ENCODE peak calls at places on chromosomes 4 and X, in nine cellular contexts. One of them, this sample, is unnamed.

GRCh38 chr4:68905598-68906237 is 45.9 kb downstream of the UGT2A3 start:
- DNase-seq in spleen: no peak
- DNase-seq in mammary epithelial cell: peak
- DNase-seq in CD4-positive, alpha-beta T cell: no peak
- DNase-seq in heart left ventricle: no peak
- DNase-seq in neural crest cell: no peak
- DNase-seq in thoracic aorta: no peak
- DNase-seq in cardiac muscle cell: no peak
- DNase-seq in H9: peak
- DNase-seq in this sample: no peak

GRCh38 chr4:8383451-8384160 is 56.9 kb downstream of the ACOX3 start:
- DNase-seq in spleen: peak
- DNase-seq in mammary epithelial cell: no peak
- DNase-seq in CD4-positive, alpha-beta T cell: no peak
- DNase-seq in heart left ventricle: no peak
- DNase-seq in neural crest cell: no peak
- DNase-seq in thoracic aorta: no peak
- DNase-seq in cardiac muscle cell: no peak
- DNase-seq in H9: no peak
- DNase-seq in this sample: no peak

GRCh38 chrX:56978172-56978571 is 17.2 kb downstream of the SPIN3 start:
- DNase-seq in spleen: no peak
- DNase-seq in mammary epithelial cell: peak
- DNase-seq in CD4-positive, alpha-beta T cell: peak
- DNase-seq in heart left ventricle: no peak
- DNase-seq in neural crest cell: peak
- DNase-seq in thoracic aorta: no peak
- DNase-seq in cardiac muscle cell: peak
- DNase-seq in H9: peak
- DNase-seq in this sample: no peak

GRCh38 chr4:185209031-185209851 is at the start of gene SNX25:
- DNase-seq in spleen: peak
- DNase-seq in mammary epithelial cell: peak
- DNase-seq in CD4-positive, alpha-beta T cell: peak
- DNase-seq in heart left ventricle: peak
- DNase-seq in neural crest cell: peak
- DNase-seq in thoracic aorta: peak
- DNase-seq in cardiac muscle cell: peak
- DNase-seq in H9: peak
- DNase-seq in this sample: peak

GRCh38 chrX:41087219-41087618 is 2.0 kb downstream of the USP9X start:
- DNase-seq in spleen: no peak
- DNase-seq in mammary epithelial cell: peak
- DNase-seq in CD4-positive, alpha-beta T cell: no peak
- DNase-seq in heart left ventricle: no peak
- DNase-seq in neural crest cell: no peak
- DNase-seq in thoracic aorta: no peak
- DNase-seq in cardiac muscle cell: no peak
- DNase-seq in H9: no peak
- DNase-seq in this sample: no peak

GRCh38 chrX:55486736-55487135 is 2.9 kb downstream of the USP51 start:
- DNase-seq in spleen: no peak
- DNase-seq in mammary epithelial cell: peak
- DNase-seq in CD4-positive, alpha-beta T cell: no peak
- DNase-seq in heart left ventricle: no peak
- DNase-seq in neural crest cell: no peak
- DNase-seq in thoracic aorta: no peak
- DNase-seq in cardiac muscle cell: no peak
- DNase-seq in H9: no peak
- DNase-seq in this sample: no peak

GRCh38 chrX:71997320-71997719 is 86.7 kb downstream of the NHSL2 start:
- DNase-seq in spleen: no peak
- DNase-seq in mammary epithelial cell: no peak
- DNase-seq in CD4-positive, alpha-beta T cell: no peak
- DNase-seq in heart left ventricle: no peak
- DNase-seq in neural crest cell: no peak
- DNase-seq in thoracic aorta: no peak
- DNase-seq in cardiac muscle cell: no peak
- DNase-seq in H9: no peak
- DNase-seq in this sample: no peak

GRCh38 chr4:7763106-7763505 is 176.6 kb downstream of the AFAP1 start:
- DNase-seq in spleen: peak
- DNase-seq in mammary epithelial cell: no peak
- DNase-seq in CD4-positive, alpha-beta T cell: no peak
- DNase-seq in heart left ventricle: no peak
- DNase-seq in neural crest cell: no peak
- DNase-seq in thoracic aorta: no peak
- DNase-seq in cardiac muscle cell: no peak
- DNase-seq in H9: no peak
- DNase-seq in this sample: no peak

GRCh38 chr4:130486186-130486585 is 1390.2 kb downstream of the C4orf33 start:
- DNase-seq in spleen: no peak
- DNase-seq in mammary epithelial cell: no peak
- DNase-seq in CD4-positive, alpha-beta T cell: no peak
- DNase-seq in heart left ventricle: no peak
- DNase-seq in neural crest cell: no peak
- DNase-seq in thoracic aorta: no peak
- DNase-seq in cardiac muscle cell: peak
- DNase-seq in H9: no peak
- DNase-seq in this sample: no peak

GRCh38 chrX:9464435-9465371 is at the start of gene TBL1X:
- DNase-seq in spleen: peak
- DNase-seq in mammary epithelial cell: no peak
- DNase-seq in CD4-positive, alpha-beta T cell: no peak
- DNase-seq in heart left ventricle: peak
- DNase-seq in neural crest cell: peak
- DNase-seq in thoracic aorta: no peak
- DNase-seq in cardiac muscle cell: peak
- DNase-seq in H9: peak
- DNase-seq in this sample: no peak

GRCh38 chr4:44760142-44760898 is 34.0 kb upstream of the GNPDA2 start:
- DNase-seq in spleen: no peak
- DNase-seq in mammary epithelial cell: peak
- DNase-seq in CD4-positive, alpha-beta T cell: no peak
- DNase-seq in heart left ventricle: no peak
- DNase-seq in neural crest cell: peak
- DNase-seq in thoracic aorta: no peak
- DNase-seq in cardiac muscle cell: peak
- DNase-seq in H9: no peak
- DNase-seq in this sample: no peak

GRCh38 chr4:57043304-57044251 is 64.9 kb downstream of the POLR2B start:
- DNase-seq in spleen: no peak
- DNase-seq in mammary epithelial cell: no peak
- DNase-seq in CD4-positive, alpha-beta T cell: no peak
- DNase-seq in heart left ventricle: peak
- DNase-seq in neural crest cell: no peak
- DNase-seq in thoracic aorta: no peak
- DNase-seq in cardiac muscle cell: no peak
- DNase-seq in H9: no peak
- DNase-seq in this sample: no peak

GRCh38 chrX:11239230-11239629 is 54.0 kb upstream of the AMELX start:
- DNase-seq in spleen: no peak
- DNase-seq in mammary epithelial cell: peak
- DNase-seq in CD4-positive, alpha-beta T cell: no peak
- DNase-seq in heart left ventricle: no peak
- DNase-seq in neural crest cell: no peak
- DNase-seq in thoracic aorta: no peak
- DNase-seq in cardiac muscle cell: no peak
- DNase-seq in H9: no peak
- DNase-seq in this sample: no peak

GRCh38 chr4:2337131-2337723 is 75.3 kb upstream of the MXD4 start:
- DNase-seq in spleen: peak
- DNase-seq in mammary epithelial cell: no peak
- DNase-seq in CD4-positive, alpha-beta T cell: no peak
- DNase-seq in heart left ventricle: no peak
- DNase-seq in neural crest cell: no peak
- DNase-seq in thoracic aorta: no peak
- DNase-seq in cardiac muscle cell: no peak
- DNase-seq in H9: no peak
- DNase-seq in this sample: no peak

DNA sequence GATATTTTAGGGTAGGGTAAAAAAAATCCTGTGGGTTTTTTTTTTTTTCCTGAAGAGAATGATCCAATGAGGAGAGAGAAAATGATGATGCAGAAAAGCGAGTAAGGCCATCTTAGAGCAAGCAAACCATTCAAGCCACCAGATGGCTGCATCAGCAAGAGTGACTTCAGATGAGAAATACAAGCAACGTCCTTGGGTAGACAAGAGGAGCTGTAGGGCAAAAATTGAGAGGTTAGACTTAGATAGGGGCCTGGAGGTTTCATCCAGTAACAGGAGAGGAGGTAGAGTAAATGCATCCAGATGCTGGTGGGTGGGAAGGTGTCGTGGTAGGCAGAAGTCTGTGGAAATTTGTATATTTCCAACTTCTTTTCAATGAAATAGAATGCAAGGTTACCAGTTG is 14.6 kb downstream of the FTHL17 start:
- DNase-seq in spleen: no peak
- DNase-seq in mammary epithelial cell: no peak
- DNase-seq in CD4-positive, alpha-beta T cell: no peak
- DNase-seq in heart left ventricle: no peak
- DNase-seq in neural crest cell: no peak
- DNase-seq in thoracic aorta: no peak
- DNase-seq in cardiac muscle cell: no peak
- DNase-seq in H9: no peak
- DNase-seq in this sample: no peak
- TF ChIP-seq CTCF in spleen: no peak
- TF ChIP-seq CTCF in mammary epithelial cell: no peak
- TF ChIP-seq CTCF in CD4-positive, alpha-beta T cell: no peak
- TF ChIP-seq CTCF in heart left ventricle: no peak
- TF ChIP-seq CTCF in neural crest cell: no peak
- TF ChIP-seq CTCF in thoracic aorta: no peak
- TF ChIP-seq CTCF in cardiac muscle cell: no peak
- TF ChIP-seq CTCF in H9: no peak
- TF ChIP-seq CTCF in this sample: no peak

GRCh38 chr4:146302833-146303232 is 88.5 kb downstream of the REELD1 start:
- DNase-seq in spleen: no peak
- DNase-seq in mammary epithelial cell: no peak
- DNase-seq in CD4-positive, alpha-beta T cell: no peak
- DNase-seq in heart left ventricle: no peak
- DNase-seq in neural crest cell: no peak
- DNase-seq in thoracic aorta: no peak
- DNase-seq in cardiac muscle cell: no peak
- DNase-seq in H9: no peak
- DNase-seq in this sample: no peak
- TF ChIP-seq CTCF in spleen: no peak
- TF ChIP-seq CTCF in mammary epithelial cell: no peak
- TF ChIP-seq CTCF in CD4-positive, alpha-beta T cell: no peak
- TF ChIP-seq CTCF in heart left ventricle: no peak
- TF ChIP-seq CTCF in neural crest cell: no peak
- TF ChIP-seq CTCF in thoracic aorta: no peak
- TF ChIP-seq CTCF in cardiac muscle cell: no peak
- TF ChIP-seq CTCF in H9: no peak
- TF ChIP-seq CTCF in this sample: no peak

DNA sequence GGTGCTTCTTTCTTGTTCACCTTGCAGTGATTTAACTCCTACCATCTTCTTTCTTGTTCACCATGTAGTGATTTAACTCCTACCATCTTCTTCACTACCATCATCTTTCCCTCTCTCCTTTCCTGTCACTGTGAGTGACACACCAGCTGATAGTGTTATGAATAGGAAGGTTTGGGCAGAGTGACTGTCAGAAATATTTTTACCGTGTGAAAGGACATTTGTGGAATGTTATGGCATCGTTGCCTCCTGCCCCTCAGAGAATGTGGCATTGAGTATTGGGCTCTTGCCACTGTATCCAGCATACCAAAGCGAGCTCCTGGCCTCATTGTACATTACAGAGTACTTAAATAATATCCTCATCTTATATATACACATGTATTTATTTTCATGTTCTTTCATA is 90.8 kb upstream of the AMOT start:
- DNase-seq in spleen: no peak
- DNase-seq in mammary epithelial cell: no peak
- DNase-seq in CD4-positive, alpha-beta T cell: no peak
- DNase-seq in heart left ventricle: no peak
- DNase-seq in neural crest cell: no peak
- DNase-seq in thoracic aorta: no peak
- DNase-seq in cardiac muscle cell: no peak
- DNase-seq in H9: no peak
- DNase-seq in this sample: no peak
- TF ChIP-seq CTCF in spleen: no peak
- TF ChIP-seq CTCF in mammary epithelial cell: no peak
- TF ChIP-seq CTCF in CD4-positive, alpha-beta T cell: no peak
- TF ChIP-seq CTCF in heart left ventricle: no peak
- TF ChIP-seq CTCF in neural crest cell: no peak
- TF ChIP-seq CTCF in thoracic aorta: no peak
- TF ChIP-seq CTCF in cardiac muscle cell: no peak
- TF ChIP-seq CTCF in H9: no peak
- TF ChIP-seq CTCF in this sample: no peak

GRCh38 chr4:160510925-160511324 is 1408.0 kb downstream of the RAPGEF2 start:
- DNase-seq in spleen: no peak
- DNase-seq in mammary epithelial cell: peak
- DNase-seq in CD4-positive, alpha-beta T cell: no peak
- DNase-seq in heart left ventricle: no peak
- DNase-seq in neural crest cell: no peak
- DNase-seq in thoracic aorta: no peak
- DNase-seq in cardiac muscle cell: no peak
- DNase-seq in H9: no peak
- DNase-seq in this sample: no peak

DNA sequence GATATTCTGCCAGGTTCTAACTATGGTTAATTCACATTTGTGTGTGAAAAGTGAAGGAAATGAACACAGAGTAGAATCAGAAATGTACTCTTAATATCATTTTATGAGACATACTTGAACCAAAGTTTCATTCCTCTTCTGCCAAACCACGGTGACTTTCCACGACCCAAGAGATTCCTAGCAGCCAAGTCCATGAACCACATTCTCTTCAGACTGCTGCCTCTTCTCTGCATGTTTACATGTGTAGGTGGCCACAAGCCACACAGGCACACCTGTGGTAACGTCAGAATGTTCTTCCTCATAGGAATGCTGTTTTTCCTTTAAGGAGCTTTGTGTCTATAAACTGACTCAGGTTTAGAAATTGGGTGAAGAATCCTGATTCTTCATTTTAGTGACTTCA is 1411.2 kb downstream of the RAPGEF2 start:
- DNase-seq in spleen: no peak
- DNase-seq in mammary epithelial cell: peak
- DNase-seq in CD4-positive, alpha-beta T cell: no peak
- DNase-seq in heart left ventricle: no peak
- DNase-seq in neural crest cell: no peak
- DNase-seq in thoracic aorta: no peak
- DNase-seq in cardiac muscle cell: no peak
- DNase-seq in H9: no peak
- DNase-seq in this sample: no peak
- TF ChIP-seq CTCF in spleen: no peak
- TF ChIP-seq CTCF in mammary epithelial cell: no peak
- TF ChIP-seq CTCF in CD4-positive, alpha-beta T cell: no peak
- TF ChIP-seq CTCF in heart left ventricle: no peak
- TF ChIP-seq CTCF in neural crest cell: no peak
- TF ChIP-seq CTCF in thoracic aorta: no peak
- TF ChIP-seq CTCF in cardiac muscle cell: no peak
- TF ChIP-seq CTCF in H9: no peak
- TF ChIP-seq CTCF in this sample: no peak